ENCODE peak calls at places on chromosomes 6 and 20, in ten cellular contexts. A is astrocyte of the spinal cord, C is pancreas, V is IMR-90, F is left lung, E is fibroblast of lung, B is fibroblast of pulmonary artery, L is heart left ventricle, Z is tibial nerve, P is mucosa of descending colon. N is an unnamed sample.

GRCh38 chr6:148272084-148272483 is 70.6 kb upstream of the SASH1 start:
- DNase-seq in P (no peak), B (peak; percentile 92), C (no peak), A (peak; percentile 86), Z (no peak), V (peak; percentile 99), L (peak; percentile 11), F (no peak), E (peak; percentile 88), N (no peak)

GRCh38 chr6:166556336-166556735 is 30.1 kb downstream of the RAMACL start:
- DNase-seq in Z (no peak), L (no peak), C (no peak), A (no peak), E (peak; percentile 74), V (peak; percentile 28), P (no peak), B (no peak), F (no peak), N (no peak)

GRCh38 chr6:82906489-82906888 is 159.2 kb downstream of the UBE3D start:
- DNase-seq in F (no peak), P (peak; percentile 5), A (peak; percentile 50), C (no peak), Z (no peak), B (peak; percentile 18), L (no peak), V (peak; percentile 50), E (peak; percentile 46), N (no peak)

GRCh38 chr20:19264191-19264590 is 51.7 kb downstream of the SLC24A3 start:
- DNase-seq in P (no peak), A (no peak), B (no peak), C (no peak), V (no peak), Z (no peak), L (no peak), E (no peak), F (no peak), N (no peak)

GRCh38 chr20:47379433-47380150 is 23.1 kb upstream of the ZMYND8 start:
- DNase-seq in F (no peak), C (no peak), V (peak; percentile 97), E (peak; percentile 98), B (peak; percentile 97), A (peak; percentile 73), L (no peak), Z (no peak), P (no peak), N (no peak)

GRCh38 chr6:153208706-153209105 is 77.6 kb upstream of the RGS17 start:
- DNase-seq in A (no peak), Z (no peak), L (peak; percentile 34), P (peak; percentile 4), V (no peak), F (no peak), B (no peak), E (no peak), C (no peak), N (peak; percentile 38)

GRCh38 chr20:41540459-41540858 is 77.7 kb downstream of the CHD6 start:
- DNase-seq in B (no peak), E (no peak), C (no peak), F (no peak), Z (no peak), P (no peak), V (no peak), A (no peak), L (no peak), N (no peak)

GRCh38 chr20:33812673-33813462 is 1.7 kb downstream of the CHMP4B start:
- DNase-seq in P (peak; percentile 73), Z (no peak), F (peak; percentile 41), B (no peak), L (no peak), E (no peak), V (no peak), A (peak; percentile 21), C (peak; percentile 46), N (no peak)

GRCh38 chr6:26598267-26598666 is 1.5 kb downstream of the ABT1 start:
- DNase-seq in E (no peak), P (no peak), Z (no peak), A (no peak), F (no peak), V (no peak), L (no peak), B (no peak), C (no peak), N (no peak)
- H3K4me3 ChIP-seq in E (peak overlapping the region; percentile 90), P (no peak overlapping the region), Z (no peak overlapping the region), A (no peak overlapping the region), F (no peak overlapping the region), V (no peak overlapping the region), L (no peak overlapping the region), B (peak overlapping the region; percentile 99), C (peak overlapping the region; percentile 95), N (no peak overlapping the region)

GRCh38 chr6:138520463-138520862 is 21.2 kb upstream of the NHSL1 start:
- DNase-seq in E (no peak), A (peak; percentile 38), F (no peak), L (no peak), V (no peak), Z (no peak), C (no peak), B (peak; percentile 59), P (no peak), N (no peak)
- TF ChIP-seq CTCF in E (peak; percentile 15), A (peak; percentile 18), F (peak; percentile 28), L (no peak), V (peak; percentile 48), Z (peak; percentile 44), C (peak; percentile 31), B (peak; percentile 39), P (no peak), N (peak; percentile 37)

GRCh38 chr6:40340196-40340595 is 247.0 kb downstream of the LRFN2 start:
- DNase-seq in B (no peak), V (no peak), P (no peak), Z (no peak), C (no peak), A (no peak), F (no peak), E (no peak), L (no peak), N (no peak)

GRCh38 chr6:40334496-40334895 is 252.7 kb downstream of the LRFN2 start:
- DNase-seq in C (no peak), P (no peak), B (no peak), A (no peak), V (no peak), L (no peak), F (no peak), E (no peak), Z (no peak), N (no peak)

GRCh38 chr6:40336986-40337780 is 250.0 kb downstream of the LRFN2 start:
- DNase-seq in F (no peak), P (no peak), L (no peak), V (no peak), C (no peak), Z (no peak), A (no peak), B (no peak), E (no peak), N (no peak)

GRCh38 chr6:40338306-40338705 is 248.9 kb downstream of the LRFN2 start:
- DNase-seq in P (no peak), Z (no peak), V (no peak), F (no peak), A (no peak), B (no peak), E (no peak), L (no peak), C (no peak), N (no peak)

DNA sequence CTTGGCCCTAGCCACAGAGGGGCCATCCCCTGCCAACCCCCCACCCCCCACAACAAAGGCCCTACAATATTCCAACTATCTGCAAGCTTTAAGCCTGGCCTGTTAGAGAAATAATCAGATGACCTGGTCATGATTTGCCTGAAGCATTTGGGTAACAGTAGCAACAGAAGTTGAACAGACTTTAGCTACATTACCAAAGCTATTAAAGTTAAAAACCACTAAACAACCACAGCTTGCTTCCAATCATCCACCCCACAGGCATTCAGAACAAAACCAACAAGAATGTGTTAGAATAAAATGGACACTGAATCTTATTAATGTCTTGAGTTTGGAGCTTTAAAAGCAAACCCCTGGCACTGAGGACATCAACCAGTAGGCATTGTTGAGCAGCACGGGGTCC is 250.9 kb downstream of the LRFN2 start:
- DNase-seq in F (no peak), V (no peak), E (peak; percentile 3), L (no peak), C (no peak), Z (no peak), P (no peak), B (no peak), A (no peak), N (no peak)
- H3K4me3 ChIP-seq in F (no peak overlapping the region), V (no peak overlapping the region), E (no peak overlapping the region), L (no peak overlapping the region), C (no peak overlapping the region), Z (no peak overlapping the region), P (no peak overlapping the region), B (no peak overlapping the region), A (no peak overlapping the region), N (no peak overlapping the region)

GRCh38 chr6:29793036-29793356 is 34.6 kb upstream of the HLA-G start:
- DNase-seq in F (no peak), B (no peak), V (no peak), C (no peak), L (no peak), Z (no peak), E (no peak), A (no peak), P (no peak), N (no peak)

GRCh38 chr6:29791786-29792122 is 35.9 kb upstream of the HLA-G start:
- DNase-seq in Z (no peak), P (no peak), B (no peak), C (peak; percentile 28), V (no peak), E (no peak), L (no peak), A (no peak), F (no peak), N (no peak)

GRCh38 chr6:29791162-29791561 is 36.5 kb upstream of the HLA-G start:
- DNase-seq in Z (no peak), C (no peak), B (no peak), F (no peak), V (peak; percentile 31), A (peak; percentile 1), L (no peak), E (no peak), P (no peak), N (no peak)

GRCh38 chr6:29793796-29794195 is 33.8 kb upstream of the HLA-G start:
- DNase-seq in E (no peak), P (no peak), F (no peak), Z (no peak), V (no peak), C (no peak), L (no peak), A (no peak), B (no peak), N (no peak)

DNA sequence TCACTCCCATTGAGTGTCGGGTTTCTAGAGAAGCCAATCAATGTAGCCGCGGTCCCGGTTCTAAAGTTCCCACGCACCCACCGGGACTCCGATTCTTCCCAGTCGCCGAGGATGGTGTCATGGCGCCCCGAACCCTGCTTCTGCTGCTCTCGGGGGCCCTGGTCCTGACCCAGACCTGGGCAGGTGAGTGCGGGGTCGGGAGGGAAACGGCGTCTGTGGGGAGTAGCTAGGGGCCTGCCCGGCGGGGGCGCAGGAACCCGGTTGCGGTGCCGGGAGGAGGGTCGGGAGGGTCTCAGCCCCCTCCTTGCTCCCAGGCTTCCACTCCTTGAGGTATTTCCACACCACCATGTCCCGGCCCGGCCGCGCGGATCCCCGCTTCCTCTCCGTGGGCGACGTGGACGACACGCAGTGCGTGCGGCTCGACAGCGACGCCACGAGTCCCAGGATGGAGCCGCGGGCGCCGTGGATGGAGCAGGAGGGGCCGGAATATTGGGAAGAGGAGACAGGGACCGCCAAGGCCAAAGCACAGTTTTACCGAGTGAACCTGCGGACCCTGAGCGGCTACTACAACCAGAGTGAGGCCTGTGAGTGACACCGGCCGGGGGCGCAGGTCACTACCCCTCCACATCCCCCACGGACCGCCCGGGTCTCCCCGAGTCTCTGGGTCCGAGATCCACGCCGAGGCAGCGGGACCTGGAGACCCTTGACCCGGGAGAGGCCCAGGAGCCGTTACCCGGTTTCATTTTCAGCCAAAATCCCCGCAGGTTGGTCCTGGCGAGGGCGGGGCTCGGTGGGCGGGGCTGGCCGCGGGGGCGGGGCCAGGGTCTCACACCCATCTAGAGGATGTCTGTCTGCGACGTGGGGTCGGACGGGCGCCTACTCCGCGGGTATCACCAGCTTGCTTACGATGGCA is 35.2 kb upstream of the HLA-G start:
- DNase-seq in E (no peak), B (peak; percentile 11), C (peak; percentile 58), F (peak; percentile 76), L (peak; percentile 64), Z (peak; percentile 40), P (peak; percentile 74), A (no peak), V (no peak), N (peak; percentile 52)
- TF ChIP-seq CTCF in E (peak; percentile 57), B (peak; percentile 45), C (peak; percentile 33), F (peak; percentile 67), L (peak; percentile 60), Z (peak; percentile 58), P (no peak), A (peak; percentile 47), V (peak; percentile 38), N (peak; percentile 49)

N was measured in dorsolateral prefrontal cortex.